ENCODE peak calls at places on chromosomes 11 and 22, in four cellular contexts. U, H, V and M are unnamed samples.
A peak's percentile ranks its signal among the peaks of the same experiment; 100 is the strongest.

GRCh38 chr22:20533879-20534265 is 26.5 kb downstream of the MED15 start:
- DNase-seq in U (no peak), H (no peak), V (no peak), M (no peak)

GRCh38 chr22:27358096-27358870 is 443.3 kb downstream of the MN1 start:
- DNase-seq in U (no peak), H (no peak), V (no peak), M (no peak)

GRCh38 chr11:75188671-75189070 is 37.8 kb downstream of the SLCO2B1 start:
- DNase-seq in U (no peak), H (no peak), V (no peak), M (no peak)

GRCh38 chr11:127670372-127670771 is 669.8 kb upstream of the KIRREL3 start:
- DNase-seq in U (no peak), H (no peak), V (no peak), M (no peak)

GRCh38 chr11:126359431-126360048 is 4.1 kb downstream of the ST3GAL4 start:
- DNase-seq in U (no peak), H (no peak), V (peak; percentile 49), M (no peak)

GRCh38 chr22:24200616-24201212 is 19.4 kb downstream of the SUSD2 start:
- DNase-seq in U (no peak), H (no peak), V (no peak), M (peak; percentile 86)

GRCh38 chr11:18697581-18697980 is 998 bp upstream of the TMEM86A start:
- DNase-seq in U (no peak), H (no peak), V (no peak), M (no peak)

GRCh38 chr11:62842171-62842717 is 2.9 kb upstream of the WDR74 start:
- DNase-seq in U (no peak), H (no peak), V (no peak), M (no peak)

GRCh38 chr11:15500643-15501042 is 385.9 kb downstream of the INSC start:
- DNase-seq in U (no peak), H (no peak), V (no peak), M (no peak)

GRCh38 chr11:14089690-14090462 is 127.4 kb downstream of the SPON1 start:
- DNase-seq in U (no peak), H (no peak), V (no peak), M (no peak)

GRCh38 chr11:2831826-2832717 is 53.5 kb downstream of the CDKN1C start:
- DNase-seq in U (no peak), H (no peak), V (no peak), M (no peak)

GRCh38 chr22:27814993-27815392 is 13.4 kb upstream of the MN1 start:
- DNase-seq in U (no peak), H (no peak), V (no peak), M (no peak)

GRCh38 chr11:79160786-79161403 is 279.9 kb downstream of the TENM4 start:
- DNase-seq in U (no peak), H (no peak), V (no peak), M (no peak)

GRCh38 chr11:30017467-30017895 is 651 bp upstream of the KCNA4 start:
- DNase-seq in U (no peak), H (no peak), V (no peak), M (no peak)

GRCh38 chr11:125055107-125055715 is 7.9 kb upstream of the SLC37A2 start:
- DNase-seq in U (no peak), H (no peak), V (no peak), M (no peak)

GRCh38 chr11:73308003-73308962 is at the start of gene ARHGEF17:
- DNase-seq in U (no peak), H (no peak), V (peak; percentile 70), M (peak; percentile 78)

GRCh38 chr11:126072821-126073594 is 10.3 kb upstream of the CDON start:
- DNase-seq in U (no peak), H (no peak), V (no peak), M (no peak)

GRCh38 chr11:66068154-66068821 is 1.8 kb upstream of the PACS1 start:
- DNase-seq in U (peak; percentile 68), H (no peak), V (peak; percentile 68), M (peak; percentile 57)

GRCh38 chr11:27910186-27910941 is 197.6 kb downstream of the KIF18A start:
- DNase-seq in U (no peak), H (no peak), V (no peak), M (no peak)

GRCh38 chr11:119417726-119418540 is 5.0 kb downstream of the THY1 start:
- DNase-seq in U (no peak), H (no peak), V (no peak), M (no peak)

GRCh38 chr11:7098235-7098832 is 9.5 kb downstream of the RBMXL2 start:
- DNase-seq in U (no peak), H (peak; percentile 40), V (peak; percentile 60), M (peak; percentile 49)

GRCh38 chr11:76789443-76789719 is 6.2 kb downstream of the TSKU start:
- DNase-seq in U (no peak), H (no peak), V (no peak), M (no peak)
- H4K20me1 ChIP-seq in U (peaks cover 21% of the 10 kb centered on the region), H (no peaks in the 10 kb centered on the region), V (peaks cover 22% of the 10 kb centered on the region), M (peaks cover 52% of the 10 kb centered on the region)

GRCh38 chr22:29299136-29299900 is 7.1 kb upstream of the GAS2L1 start:
- DNase-seq in U (no peak), H (no peak), V (no peak), M (no peak)
- TF ChIP-seq CEBPB in U (no peak), H (no peak), V (no peak), M (no peak)

DNA sequence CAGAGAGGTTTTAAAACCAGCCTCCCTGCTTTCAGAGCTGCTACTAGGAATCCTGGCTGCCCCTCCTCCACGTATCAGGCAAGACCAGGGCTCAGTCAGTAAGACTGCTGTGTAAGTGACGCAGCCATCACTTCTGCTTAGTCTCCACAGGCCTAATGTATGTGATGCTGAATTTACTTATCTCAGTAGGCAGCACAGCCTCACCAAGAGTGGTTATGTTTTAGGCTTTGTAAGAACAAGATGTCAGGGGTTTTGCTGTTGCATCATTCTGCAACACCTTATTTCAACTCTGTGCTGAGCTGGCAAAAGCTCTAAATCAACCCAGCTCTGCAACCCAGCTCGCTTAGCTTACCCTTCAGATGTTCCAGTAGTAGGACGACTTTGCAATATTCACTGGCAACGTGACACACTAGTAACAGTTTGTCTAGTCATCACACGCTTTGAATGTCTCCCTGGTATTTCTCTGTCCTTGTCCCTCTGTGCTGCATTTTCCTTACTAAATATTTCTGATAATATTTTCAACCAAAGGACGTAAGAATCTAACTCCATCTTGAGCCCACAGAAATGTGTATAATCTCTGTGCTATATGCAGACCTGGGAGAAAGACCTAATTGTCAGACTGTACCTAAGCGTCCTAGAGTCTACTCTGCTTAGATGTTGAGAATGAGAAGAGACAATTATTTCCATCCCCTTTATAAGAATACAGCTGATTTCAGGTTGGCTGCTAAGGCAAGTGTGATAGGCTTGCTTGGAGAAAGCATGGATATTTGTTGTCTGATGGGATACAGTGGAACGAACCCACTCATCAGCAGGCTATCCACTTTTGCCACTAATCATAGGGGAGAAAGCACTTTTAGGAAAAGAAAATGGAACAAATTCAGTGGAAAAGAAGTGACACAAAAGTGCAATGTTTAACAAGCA is 72.2 kb downstream of the LARGE2 start:
- DNase-seq in U (no peak), H (no peak), V (peak; percentile 78), M (no peak)
- TF ChIP-seq HDAC2 in U (no peak), H (no peak), V (peak; percentile 73), M (no peak)

DNA sequence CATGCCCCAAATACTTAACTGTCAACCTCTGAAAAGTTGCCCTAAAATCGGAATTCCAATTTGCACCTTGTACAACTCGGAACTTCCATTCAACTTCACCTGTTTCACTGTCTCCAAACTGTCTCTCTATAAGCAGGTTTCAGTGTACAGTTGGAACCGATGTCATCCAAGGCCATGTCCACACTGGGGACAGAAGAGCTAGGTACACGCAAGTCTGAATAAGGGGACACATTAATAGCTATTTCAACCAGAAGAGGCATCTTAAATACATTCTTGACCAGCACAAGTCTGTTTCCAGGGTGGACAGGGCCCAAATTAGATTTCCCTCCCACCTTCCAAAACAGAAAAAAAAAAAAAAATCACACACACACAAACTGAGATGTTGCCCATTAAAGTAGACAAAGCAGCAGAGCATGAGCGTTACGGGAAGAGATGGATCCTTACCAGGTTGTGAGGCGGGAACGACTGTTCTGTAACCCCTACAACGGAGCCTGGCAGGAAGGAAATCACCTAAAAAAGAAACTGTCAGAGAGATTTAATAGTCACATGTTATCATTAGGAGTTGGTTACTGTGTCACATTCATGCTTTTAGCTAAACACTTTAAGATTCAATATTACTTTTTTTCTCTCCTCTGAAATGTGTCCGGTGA is 1.7 kb downstream of the CREBZF start:
- DNase-seq in U (no peak), H (no peak), V (no peak), M (no peak)
- H4K20me1 ChIP-seq in U (peaks cover 20% of the 10 kb centered on the region), H (peaks cover 10% of the 10 kb centered on the region), V (peaks cover 16% of the 10 kb centered on the region), M (peaks cover 29% of the 10 kb centered on the region)

DNA sequence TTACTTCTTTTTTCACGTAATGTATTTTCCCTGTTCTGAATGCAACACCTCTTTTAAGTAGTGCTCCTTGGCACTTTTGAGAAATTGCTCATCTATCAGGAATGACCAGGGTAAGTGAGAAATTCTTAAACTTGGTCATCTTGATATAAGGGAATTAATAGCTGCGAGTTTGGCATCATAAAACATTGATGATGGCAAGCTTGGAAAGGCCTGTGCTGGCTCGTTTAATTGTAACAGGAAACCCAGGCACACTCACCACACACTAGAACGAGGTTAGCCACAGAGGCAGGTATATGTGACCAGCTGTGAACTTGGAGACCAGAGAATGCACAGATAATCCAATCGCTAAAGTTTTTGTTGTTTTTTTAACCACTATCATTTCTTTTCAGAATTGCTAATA is 24.3 kb downstream of the FAM118A start:
- DNase-seq in U (no peak), H (no peak), V (no peak), M (no peak)
- TF ChIP-seq CEBPB in U (no peak), H (no peak), V (no peak), M (no peak)

GRCh38 chr11:34616086-34616485 is 4.8 kb upstream of the EHF start:
- DNase-seq in U (no peak), H (no peak), V (no peak), M (no peak)

GRCh38 chr11:34613462-34614183 is 7.3 kb upstream of the EHF start:
- DNase-seq in U (no peak), H (no peak), V (no peak), M (no peak)

GRCh38 chr11:34616830-34617504 is 3.9 kb upstream of the EHF start:
- DNase-seq in U (no peak), H (no peak), V (no peak), M (no peak)

GRCh38 chr11:34613015-34613414 is 7.9 kb upstream of the EHF start:
- DNase-seq in U (no peak), H (no peak), V (no peak), M (no peak)

DNA sequence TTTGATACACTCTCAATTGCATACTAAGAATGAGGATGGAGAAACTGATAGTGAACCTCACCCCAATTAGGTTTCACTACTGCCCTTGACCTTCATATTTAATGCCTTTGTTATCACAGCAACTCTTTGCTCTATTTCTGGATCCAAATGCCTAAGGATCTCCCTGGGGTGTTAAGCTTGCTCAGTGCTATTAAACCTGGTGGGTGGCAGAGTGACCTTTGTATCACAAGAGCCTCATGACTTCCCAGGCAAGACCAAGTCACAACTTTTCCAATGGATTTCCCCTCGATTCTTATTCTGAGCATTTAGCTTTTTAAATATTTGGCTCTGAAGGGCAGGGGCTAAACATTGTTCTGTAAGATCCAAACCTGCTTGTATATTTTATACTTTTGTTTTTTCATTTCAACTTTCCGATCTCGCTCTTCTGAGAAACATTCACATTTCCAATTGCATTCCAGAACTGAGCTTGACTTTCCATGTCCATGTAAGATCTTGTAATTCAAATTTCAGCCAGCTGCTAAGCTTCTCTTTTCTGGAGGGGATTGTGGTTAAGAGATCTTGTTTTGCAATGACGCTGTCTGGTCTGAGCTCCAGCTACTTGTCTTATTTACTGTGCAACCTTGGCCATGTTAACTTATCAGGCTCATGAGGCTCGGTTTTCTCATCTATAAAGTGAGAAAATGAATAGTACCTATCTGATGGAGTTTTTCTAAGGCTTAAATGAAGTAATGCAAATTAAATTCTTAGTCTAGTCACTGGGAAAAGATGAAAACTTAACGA is 6.4 kb upstream of the EHF start:
- DNase-seq in U (no peak), H (no peak), V (no peak), M (no peak)
- TF ChIP-seq HDAC2 in U (no peak), H (no peak), V (no peak), M (no peak)